ENCODE peak calls at places on chromosomes 16 and 17, in nine cellular contexts. Q, G, J, M, T, O, Y, L and K are unnamed samples.

GRCh38 chr17:70791748-70792443 is 622.6 kb downstream of the KCNJ2 start:
- DNase-seq in Q (no peak), G (no peak), J (no peak), M (no peak), T (no peak), O (no peak), Y (no peak), L (no peak), K (no peak)

GRCh38 chr17:63140255-63140654 is 174.2 kb downstream of the TANC2 start:
- DNase-seq in Q (peak; percentile 27), G (no peak), J (no peak), M (no peak), T (no peak), O (peak; percentile 69), Y (no peak), L (no peak), K (no peak)

GRCh38 chr17:57296231-57296630 is 39.9 kb downstream of the MSI2 start:
- DNase-seq in Q (no peak), G (no peak), J (no peak), M (no peak), T (peak; percentile 93), O (peak; percentile 39), Y (no peak), L (no peak), K (no peak)

GRCh38 chr17:33778505-33779398 is 476.3 kb upstream of the CCL2 start:
- DNase-seq in Q (peak; percentile 61), G (peak; percentile 20), J (no peak), M (no peak), T (peak; percentile 68), O (peak; percentile 25), Y (peak; percentile 52), L (no peak), K (peak; percentile 80)

GRCh38 chr16:13337482-13337881 is 436.1 kb downstream of the SHISA9 start:
- DNase-seq in Q (no peak), G (no peak), J (no peak), M (no peak), T (no peak), O (no peak), Y (no peak), L (no peak), K (no peak)

GRCh38 chr17:58832514-58832913 is 76.9 kb downstream of the PPM1E start:
- DNase-seq in Q (no peak), G (no peak), J (no peak), M (no peak), T (no peak), O (no peak), Y (no peak), L (no peak), K (no peak)

GRCh38 chr16:66600484-66600883 is 4.0 kb upstream of the CMTM3 start:
- DNase-seq in Q (no peak), G (no peak), J (peak; percentile 14), M (no peak), T (no peak), O (no peak), Y (no peak), L (no peak), K (no peak)

GRCh38 chr17:4324463-4324862 is 42.0 kb downstream of the UBE2G1 start:
- DNase-seq in Q (no peak), G (no peak), J (no peak), M (no peak), T (no peak), O (no peak), Y (no peak), L (no peak), K (no peak)

GRCh38 chr17:2442166-2442565 is 41.3 kb upstream of the MNT start:
- DNase-seq in Q (no peak), G (no peak), J (no peak), M (no peak), T (no peak), O (no peak), Y (no peak), L (no peak), K (no peak)

GRCh38 chr17:57782051-57782490 is 37.0 kb upstream of the CCDC182 start:
- DNase-seq in Q (no peak), G (no peak), J (no peak), M (peak; percentile 19), T (peak; percentile 23), O (peak; percentile 35), Y (no peak), L (peak; percentile 37), K (no peak)

GRCh38 chr17:14672830-14673229 is 371.9 kb downstream of the HS3ST3B1 start:
- DNase-seq in Q (no peak), G (no peak), J (no peak), M (no peak), T (peak; percentile 87), O (peak; percentile 42), Y (no peak), L (no peak), K (peak; percentile 91)

GRCh38 chr17:68346448-68346847 is 55.2 kb downstream of the ARSG start:
- DNase-seq in Q (peak; percentile 7), G (peak; percentile 57), J (peak; percentile 95), M (peak; percentile 31), T (no peak), O (no peak), Y (no peak), L (peak; percentile 34), K (no peak)

GRCh38 chr16:58459344-58460218 is 40.4 kb upstream of the NDRG4 start:
- DNase-seq in Q (no peak), G (no peak), J (no peak), M (no peak), T (no peak), O (no peak), Y (no peak), L (no peak), K (peak; percentile 34)

GRCh38 chr16:1678500-1679098 is 520 bp downstream of the JPT2 start:
- DNase-seq in Q (peak; percentile 16), G (peak; percentile 38), J (no peak), M (peak; percentile 29), T (peak; percentile 49), O (peak; percentile 32), Y (peak; percentile 24), L (peak; percentile 51), K (peak; percentile 22)

GRCh38 chr17:61284174-61284573 is 115.5 kb upstream of the TBX2 start:
- DNase-seq in Q (no peak), G (no peak), J (no peak), M (no peak), T (no peak), O (no peak), Y (no peak), L (no peak), K (peak; percentile 65)

GRCh38 chr16:6684076-6684673 is 648.5 kb upstream of the RBFOX1 start:
- DNase-seq in Q (no peak), G (no peak), J (no peak), M (no peak), T (peak; percentile 45), O (no peak), Y (peak; percentile 35), L (no peak), K (no peak)

GRCh38 chr17:67245073-67245693 is at the start of gene HELZ:
- DNase-seq in Q (peak; percentile 65), G (peak; percentile 81), J (peak; percentile 92), M (peak; percentile 81), T (peak; percentile 94), O (peak; percentile 79), Y (peak; percentile 66), L (peak; percentile 78), K (peak; percentile 88)

GRCh38 chr17:17060001-17060929 is 18.0 kb downstream of the MPRIP start:
- DNase-seq in Q (no peak), G (no peak), J (peak; percentile 62), M (no peak), T (no peak), O (no peak), Y (no peak), L (peak; percentile 21), K (no peak)

GRCh38 chr17:17059301-17059890 is 17.1 kb downstream of the MPRIP start:
- DNase-seq in Q (no peak), G (no peak), J (no peak), M (no peak), T (no peak), O (no peak), Y (no peak), L (peak; percentile 11), K (no peak)

GRCh38 chr17:17062356-17062755 is 20.1 kb downstream of the MPRIP start:
- DNase-seq in Q (no peak), G (no peak), J (peak; percentile 56), M (no peak), T (no peak), O (peak; percentile 77), Y (no peak), L (no peak), K (no peak)

GRCh38 chr17:17061516-17061915 is 19.3 kb downstream of the MPRIP start:
- DNase-seq in Q (no peak), G (no peak), J (peak; percentile 18), M (no peak), T (no peak), O (no peak), Y (no peak), L (peak; percentile 12), K (no peak)

DNA sequence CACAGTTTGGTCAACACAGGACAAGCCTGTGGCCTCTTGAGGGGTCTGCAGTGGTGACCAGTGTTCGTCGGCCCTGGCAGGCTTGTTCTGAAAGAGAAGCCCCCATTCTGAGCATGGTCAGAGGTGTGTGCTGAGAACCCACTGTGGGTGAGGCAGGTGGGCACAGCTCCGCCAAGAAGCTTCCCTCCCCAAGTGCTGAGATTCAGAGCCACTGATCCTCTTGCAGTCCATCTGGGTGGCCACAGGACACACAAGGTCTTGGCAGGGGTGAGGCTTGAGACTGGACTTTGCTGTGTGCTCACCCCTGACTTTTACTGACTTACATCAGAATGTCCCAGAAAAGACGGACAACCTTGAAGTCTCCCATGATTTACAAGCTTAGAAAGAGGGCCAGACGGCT is 18.7 kb downstream of the MPRIP start:
- DNase-seq in Q (no peak), G (no peak), J (peak; percentile 28), M (no peak), T (no peak), O (no peak), Y (no peak), L (no peak), K (no peak)
- H3K27ac ChIP-seq in Q (peak overlapping the region; percentile 11), G (no peak overlapping the region), J (no peak overlapping the region), M (no peak overlapping the region), T (no peak overlapping the region), O (no peak overlapping the region), Y (no peak overlapping the region), L (no peak overlapping the region), K (no peak overlapping the region)

GRCh38 chr17:30244853-30245385 is 9.4 kb upstream of the SLC6A4 start:
- DNase-seq in Q (no peak), G (no peak), J (peak; percentile 14), M (no peak), T (no peak), O (no peak), Y (no peak), L (no peak), K (no peak)
- H3K27ac ChIP-seq in Q (no peak overlapping the region), G (no peak overlapping the region), J (no peak overlapping the region), M (no peak overlapping the region), T (no peak overlapping the region), O (no peak overlapping the region), Y (no peak overlapping the region), L (no peak overlapping the region), K (no peak overlapping the region)

GRCh38 chr17:79465011-79466006 is 145.5 kb downstream of the RBFOX3 start:
- DNase-seq in Q (no peak), G (no peak), J (no peak), M (no peak), T (no peak), O (no peak), Y (no peak), L (no peak), K (no peak)
- H3K27ac ChIP-seq in Q (no peak overlapping the region), G (no peak overlapping the region), J (no peak overlapping the region), M (no peak overlapping the region), T (no peak overlapping the region), O (no peak overlapping the region), Y (no peak overlapping the region), L (no peak overlapping the region), K (no peak overlapping the region)

GRCh38 chr16:88504489-88505404 is 51.7 kb downstream of the ZFPM1 start:
- DNase-seq in Q (no peak), G (no peak), J (no peak), M (no peak), T (no peak), O (peak; percentile 32), Y (no peak), L (no peak), K (no peak)
- H3K27ac ChIP-seq in Q (no peak overlapping the region), G (no peak overlapping the region), J (peak overlapping the region; percentile 31), M (no peak overlapping the region), T (no peak overlapping the region), O (no peak overlapping the region), Y (no peak overlapping the region), L (no peak overlapping the region), K (peak overlapping the region; percentile 19)